ENCODE peak calls at places on chromosomes 5 and 9, in seven cellular contexts. O is H1, B is HCT116, P is WTC11, Z is HepG2, R is K562, C is GM12878. A is an unnamed sample.
A peak's percentile ranks its signal among the peaks of the same experiment; 100 is the strongest.

GRCh38 chr9:97900738-97901565 is 21.3 kb downstream of the TRMO start:
- DNase-seq in P (no peak), O (no peak), R (peak; percentile 66), B (peak; percentile 27), C (no peak), Z (peak; percentile 28), A (peak; percentile 64)

GRCh38 chr9:90343360-90343759 is 299.3 kb downstream of the DIRAS2 start:
- DNase-seq in P (no peak), B (no peak), O (no peak), C (no peak), R (no peak), Z (no peak), A (no peak)

GRCh38 chr5:179235416-179236400 is 109.6 kb downstream of the ADAMTS2 start:
- DNase-seq in Z (no peak), R (no peak), C (no peak), B (no peak), O (no peak), P (peak; percentile 4), A (no peak)

GRCh38 chr5:135208555-135209494 is 174.8 kb upstream of the PITX1 start:
- DNase-seq in O (no peak), Z (peak; percentile 79), B (peak; percentile 68), P (no peak), R (no peak), C (no peak), A (no peak)

GRCh38 chr5:5492087-5492933 is 69.8 kb downstream of the ICE1 start:
- DNase-seq in B (peak; percentile 57), C (peak; percentile 25), P (no peak), R (peak; percentile 62), Z (peak; percentile 54), O (no peak), A (peak; percentile 51)

GRCh38 chr5:17373406-17374110 is 124.5 kb upstream of the TAF11L2 start:
- DNase-seq in B (no peak), P (no peak), Z (no peak), O (no peak), C (no peak), R (no peak), A (no peak)

GRCh38 chr5:39102684-39103155 is 28.5 kb upstream of the RICTOR start:
- DNase-seq in Z (peak; percentile 90), B (no peak), R (peak; percentile 44), C (no peak), O (no peak), P (no peak), A (no peak)

GRCh38 chr5:77170-77501 is 14.8 kb upstream of the PLEKHG4B start:
- DNase-seq in P (no peak), C (no peak), R (no peak), B (no peak), Z (no peak), O (no peak), A (no peak)

GRCh38 chr5:96198673-96199072 is 234.4 kb downstream of the PCSK1 start:
- DNase-seq in B (no peak), P (no peak), O (no peak), R (no peak), Z (no peak), C (no peak), A (no peak)

GRCh38 chr5:67249590-67249895 is 52.9 kb upstream of the CD180 start:
- DNase-seq in R (no peak), P (no peak), C (no peak), B (no peak), O (no peak), Z (no peak), A (no peak)

GRCh38 chr9:33310748-33311147 is 20.4 kb downstream of the NFX1 start:
- DNase-seq in R (no peak), P (no peak), Z (no peak), B (no peak), O (no peak), C (no peak), A (no peak)

GRCh38 chr5:35742006-35742405 is 114.7 kb upstream of the IL7R start:
- DNase-seq in C (no peak), O (no peak), P (no peak), Z (no peak), R (no peak), B (no peak), A (no peak)

GRCh38 chr5:35745193-35745592 is 111.5 kb upstream of the IL7R start:
- DNase-seq in C (no peak), Z (no peak), B (no peak), O (no peak), R (no peak), P (no peak), A (no peak)

GRCh38 chr5:35745666-35746065 is 111.0 kb upstream of the IL7R start:
- DNase-seq in O (no peak), C (no peak), B (no peak), R (no peak), P (no peak), Z (no peak), A (no peak)

GRCh38 chr5:35743644-35744043 is 113.0 kb upstream of the IL7R start:
- DNase-seq in R (no peak), O (no peak), C (no peak), P (no peak), Z (no peak), B (no peak), A (no peak)

GRCh38 chr5:35741126-35741711 is 115.5 kb upstream of the IL7R start:
- DNase-seq in Z (peak; percentile 81), R (no peak), B (no peak), P (no peak), O (no peak), C (no peak), A (no peak)
- TF ChIP-seq SP1 in Z (no peak), R (no peak), B (no peak), P (no peak), O (no peak), C (no peak), A (no peak)

GRCh38 chr9:132547976-132548730 is 34.3 kb upstream of the BARHL1 start:
- DNase-seq in C (no peak), P (no peak), B (no peak), Z (no peak), R (no peak), O (no peak), A (no peak)

GRCh38 chr9:132545578-132545977 is 36.8 kb upstream of the BARHL1 start:
- DNase-seq in O (no peak), P (no peak), B (no peak), Z (no peak), R (no peak), C (no peak), A (no peak)

GRCh38 chr9:132547436-132547835 is 35.0 kb upstream of the BARHL1 start:
- DNase-seq in B (no peak), P (no peak), R (no peak), Z (no peak), O (no peak), C (no peak), A (no peak)

GRCh38 chr9:132547052-132547431 is 35.4 kb upstream of the BARHL1 start:
- DNase-seq in O (no peak), P (no peak), C (no peak), R (no peak), Z (no peak), B (no peak), A (no peak)

GRCh38 chr9:132546148-132547051 is 36.0 kb upstream of the BARHL1 start:
- DNase-seq in Z (no peak), R (peak; percentile 39), B (no peak), P (peak; percentile 78), C (no peak), O (peak; percentile 34), A (peak; percentile 70)
- TF ChIP-seq SP1 in Z (no peak), R (no peak), B (no peak), P (no peak), C (no peak), O (no peak), A (no peak)

GRCh38 chr9:23006127-23006526 is 559.5 kb downstream of the DMRTA1 start:
- DNase-seq in Z (no peak), C (no peak), R (no peak), B (no peak), O (no peak), P (no peak), A (no peak)

GRCh38 chr9:23005061-23005690 is 558.6 kb downstream of the DMRTA1 start:
- DNase-seq in B (no peak), R (no peak), P (no peak), C (no peak), O (no peak), Z (no peak), A (no peak)
- TF ChIP-seq SP1 in B (no peak), R (no peak), P (no peak), C (no peak), O (no peak), Z (no peak), A (no peak)

GRCh38 chr5:131959136-131959535 is 13.7 kb upstream of the MEIKIN start:
- DNase-seq in B (no peak), O (no peak), Z (no peak), C (no peak), P (no peak), R (no peak), A (no peak)

GRCh38 chr5:131953969-131954368 is 8.5 kb upstream of the MEIKIN start:
- DNase-seq in P (no peak), Z (no peak), C (no peak), O (no peak), B (no peak), R (no peak), A (no peak)

GRCh38 chr5:131952286-131952857 is 6.9 kb upstream of the MEIKIN start:
- DNase-seq in R (no peak), P (no peak), B (no peak), Z (no peak), O (no peak), C (no peak), A (no peak)

GRCh38 chr5:131959906-131960305 is 14.4 kb upstream of the MEIKIN start:
- DNase-seq in R (no peak), B (no peak), Z (no peak), C (no peak), O (no peak), P (no peak), A (no peak)

GRCh38 chr5:131957721-131958483 is 12.4 kb upstream of the MEIKIN start:
- DNase-seq in R (no peak), B (no peak), P (no peak), C (no peak), Z (no peak), O (no peak), A (no peak)
- TF ChIP-seq SP1 in R (no peak), B (no peak), P (no peak), C (no peak), Z (no peak), O (no peak), A (no peak)